ENCODE peak calls at places on chromosomes 16 and 17, in four cellular contexts. G, O, F and R are unnamed samples.

GRCh38 chr16:23700509-23700908 is 12.5 kb downstream of the ERN2 start:
- DNase-seq in G (no peak), O (no peak), F (no peak), R (no peak)

GRCh38 chr16:29025218-29025617 is 40.4 kb downstream of the LAT start:
- DNase-seq in G (no peak), F (no peak), O (no peak), R (no peak)

GRCh38 chr16:67843343-67843765 is 1.2 kb downstream of the THAP11 start:
- DNase-seq in G (no peak), O (no peak), F (no peak), R (no peak)

GRCh38 chr16:67781548-67781921 is 24.8 kb downstream of the RANBP10 start:
- DNase-seq in O (peak; percentile 31), F (no peak), G (no peak), R (no peak)

GRCh38 chr16:80585764-80586163 is 45.0 kb downstream of the DYNLRB2 start:
- DNase-seq in O (no peak), G (no peak), F (no peak), R (no peak)

GRCh38 chr16:59783191-59783590 is 1049.1 kb upstream of the GOT2 start:
- DNase-seq in O (peak; percentile 46), G (no peak), F (no peak), R (no peak)

GRCh38 chr16:27444015-27444414 is 42.0 kb downstream of the IL21R start:
- DNase-seq in O (peak; percentile 77), G (no peak), F (no peak), R (no peak)

GRCh38 chr17:64736804-64737492 is 74.8 kb upstream of the SMURF2 start:
- DNase-seq in O (peak; percentile 46), G (no peak), F (no peak), R (no peak)

GRCh38 chr17:41800601-41801373 is 11.0 kb downstream of the P3H4 start:
- DNase-seq in G (no peak), F (no peak), O (peak; percentile 100), R (peak; percentile 88)

GRCh38 chr16:86387461-86388440 is 122.6 kb upstream of the FOXF1 start:
- DNase-seq in O (peak; percentile 83), F (no peak), G (no peak), R (peak; percentile 41)

GRCh38 chr17:75159196-75160031 is 5.1 kb upstream of the JPT1 start:
- DNase-seq in F (no peak), O (peak; percentile 90), G (peak; percentile 52), R (peak; percentile 73)

GRCh38 chr17:66461343-66461995 is 159.1 kb downstream of the PRKCA start:
- DNase-seq in F (no peak), G (no peak), O (no peak), R (no peak)

GRCh38 chr16:57071840-57072541 is 20.4 kb upstream of the CPNE2 start:
- DNase-seq in G (no peak), F (no peak), O (peak; percentile 83), R (peak; percentile 44)

GRCh38 chr17:81578038-81578441 is 25.9 kb upstream of the FAAP100 start:
- DNase-seq in F (no peak), G (no peak), O (peak; percentile 28), R (no peak)

GRCh38 chr17:73349138-73349537 is 37.3 kb upstream of the CDC42EP4 start:
- DNase-seq in G (no peak), F (no peak), O (no peak), R (no peak)

GRCh38 chr16:79307214-79307613 is 293.3 kb downstream of the MAF start:
- DNase-seq in O (no peak), G (no peak), F (peak; percentile 36), R (no peak)

GRCh38 chr17:72985882-72986720 is 106.4 kb downstream of the SLC39A11 start:
- DNase-seq in G (peak; percentile 53), O (peak; percentile 58), F (peak; percentile 70), R (peak; percentile 79)

GRCh38 chr17:77425791-77426641 is 285.2 kb downstream of the SEC14L1 start:
- DNase-seq in O (peak; percentile 82), F (no peak), G (no peak), R (peak; percentile 92)

GRCh38 chr16:48323783-48324775 is 61.1 kb downstream of the SIAH1 start:
- DNase-seq in F (no peak), O (no peak), G (no peak), R (no peak)

GRCh38 chr16:63904930-63905329 is 1216.9 kb downstream of the CDH11 start:
- DNase-seq in F (no peak), G (no peak), O (no peak), R (no peak)

GRCh38 chr16:87344931-87345631 is 27.9 kb upstream of the C16orf95 start:
- DNase-seq in O (no peak), G (no peak), F (peak; percentile 48), R (no peak)

GRCh38 chr16:86089341-86089900 is 190.5 kb downstream of the IRF8 start:
- DNase-seq in O (no peak), F (no peak), G (no peak), R (no peak)

GRCh38 chr17:57913576-57914273 is 41.5 kb downstream of the CUEDC1 start:
- DNase-seq in G (no peak), O (no peak), F (no peak), R (no peak)

GRCh38 chr16:57126412-57126811 is 34.0 kb downstream of the CPNE2 start:
- DNase-seq in G (no peak), F (no peak), O (no peak), R (no peak)

GRCh38 chr16:1288813-1289479 is 20.5 kb upstream of the UBE2I start:
- DNase-seq in O (no peak), F (no peak), G (no peak), R (no peak)

GRCh38 chr16:75044800-75045361 is 46.1 kb downstream of the ZNRF1 start:
- DNase-seq in F (peak; percentile 83), O (no peak), G (no peak), R (no peak)

GRCh38 chr16:77169650-77170236 is 21.2 kb upstream of the MON1B start:
- DNase-seq in O (peak; percentile 28), F (peak; percentile 32), G (no peak), R (peak; percentile 61)

GRCh38 chr17:31629696-31630470 is 229.2 kb downstream of the COPRS start:
- DNase-seq in O (peak; percentile 47), F (no peak), G (no peak), R (no peak)

GRCh38 chr16:47852991-47853390 is 302.8 kb downstream of the ABCC12 start:
- DNase-seq in O (no peak), G (no peak), F (no peak), R (no peak)

GRCh38 chr17:9232591-9233270 is 211.4 kb downstream of the NTN1 start:
- DNase-seq in F (no peak), O (no peak), G (no peak), R (no peak)

GRCh38 chr17:59165933-59166342 is 10.4 kb downstream of the PRR11 start:
- DNase-seq in F (no peak), G (no peak), O (peak; percentile 28), R (peak; percentile 62)

GRCh38 chr17:32876414-32877163 is at the start of gene MYO1D:
- DNase-seq in O (peak; percentile 86), G (no peak), F (peak; percentile 29), R (peak; percentile 35)

GRCh38 chr16:27302126-27302525 is 11.6 kb upstream of the IL4R start:
- DNase-seq in G (no peak), F (no peak), O (no peak), R (no peak)

GRCh38 chr16:11354733-11355574 is 9.7 kb downstream of the RMI2 start:
- DNase-seq in O (no peak), F (no peak), G (no peak), R (no peak)

GRCh38 chr16:48210747-48211146 is 33.4 kb upstream of the LONP2 start:
- DNase-seq in O (peak; percentile 23), G (no peak), F (no peak), R (no peak)

GRCh38 chr17:70956731-70957130 is 787.4 kb downstream of the KCNJ2 start:
- DNase-seq in F (no peak), G (no peak), O (no peak), R (no peak)

GRCh38 chr17:57357392-57357784 is 101.1 kb downstream of the MSI2 start:
- DNase-seq in G (no peak), F (peak; percentile 81), O (peak; percentile 47), R (no peak)

GRCh38 chr16:81521141-81521626 is 76.6 kb downstream of the CMIP start:
- DNase-seq in G (no peak), O (no peak), F (no peak), R (no peak)

GRCh38 chr17:65530158-65530984 is 31.1 kb downstream of the AXIN2 start:
- DNase-seq in O (no peak), G (no peak), F (no peak), R (no peak)

GRCh38 chr16:3022697-3023414 is 886 bp downstream of the HCFC1R1 start:
- DNase-seq in G (no peak), O (no peak), F (peak; percentile 61), R (no peak)

GRCh38 chr17:17315142-17315821 is 12.1 kb downstream of the NT5M start:
- DNase-seq in O (no peak), F (no peak), G (no peak), R (no peak)

GRCh38 chr17:17314501-17315071 is 11.4 kb downstream of the NT5M start:
- DNase-seq in O (no peak), G (no peak), F (no peak), R (no peak)

DNA sequence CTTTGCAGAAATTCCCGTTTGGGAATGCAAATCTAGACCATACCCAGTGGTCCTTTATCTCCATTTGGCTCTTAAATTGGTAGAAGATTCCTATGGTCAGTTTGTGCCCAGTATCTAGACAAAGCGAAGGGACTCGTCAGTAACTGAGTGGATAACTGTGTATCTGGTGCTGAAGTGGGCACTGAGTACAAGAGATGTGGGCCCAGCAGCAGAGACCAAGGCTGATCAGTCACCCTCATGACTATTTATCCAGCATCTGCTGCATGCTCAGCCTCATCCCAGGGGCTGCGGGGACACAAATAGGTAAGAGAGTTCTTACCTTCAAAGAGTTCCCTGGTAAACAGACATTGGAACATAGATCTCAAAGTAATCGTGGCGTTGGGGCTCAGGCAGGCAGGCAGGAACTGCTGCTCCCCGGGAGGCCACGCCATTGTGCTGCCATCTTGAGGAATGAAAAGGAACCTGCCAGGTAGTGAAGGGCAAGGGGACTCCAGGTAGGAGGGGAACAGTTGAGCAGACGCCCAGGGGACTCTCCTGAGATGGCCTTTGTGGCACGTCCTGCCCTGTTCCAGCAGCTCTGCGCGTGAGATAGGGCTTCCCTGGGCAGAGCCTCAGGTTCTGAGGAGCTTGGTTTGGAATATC is 10.3 kb downstream of the NT5M start:
- DNase-seq in G (peak; percentile 32), F (peak; percentile 19), O (peak; percentile 45), R (peak; percentile 71)
- TF ChIP-seq CTCF in G (peak; percentile 86), F (peak; percentile 57), O (peak; percentile 89), R (peak; percentile 64)

GRCh38 chr16:88945473-88945872 is 31.5 kb downstream of the CBFA2T3 start:
- DNase-seq in G (no peak), O (no peak), F (no peak), R (no peak)
- H3K27ac ChIP-seq in G (no peak overlapping the region), O (no peak overlapping the region), F (no peak overlapping the region), R (no peak overlapping the region)

GRCh38 chr17:29585080-29585751 is 4.2 kb downstream of the GIT1 start:
- DNase-seq in O (no peak), F (peak; percentile 72), G (no peak), R (no peak)
- TF ChIP-seq CTCF in O (peak; percentile 26), F (no peak), G (no peak), R (peak; percentile 28)

GRCh38 chr16:16164244-16164643 is 59.0 kb downstream of the ABCC6 start:
- DNase-seq in F (no peak), O (no peak), G (no peak), R (no peak)
- H3K27ac ChIP-seq in F (no peak overlapping the region), O (no peak overlapping the region), G (no peak overlapping the region), R (no peak overlapping the region)